ENCODE peak calls at places on chromosome 7, in four cellular contexts. Z, J, M and A are unnamed samples.

GRCh38 chr7:155980841-155981240 is 168.6 kb upstream of the SHH start:
- DNase-seq in J (no peak), Z (no peak), M (no peak), A (no peak)

GRCh38 chr7:47887016-47887640 is 61.1 kb downstream of the PKD1L1 start:
- DNase-seq in Z (no peak), J (no peak), M (no peak), A (no peak)

GRCh38 chr7:150941351-150941982 is 36.7 kb downstream of the KCNH2 start:
- DNase-seq in Z (no peak), M (no peak), J (no peak), A (no peak)

GRCh38 chr7:7164590-7164989 is 17.8 kb upstream of the C1GALT1 start:
- DNase-seq in J (no peak), Z (no peak), M (no peak), A (no peak)

GRCh38 chr7:63900394-63901203 is 98.0 kb upstream of the ZNF722 start:
- DNase-seq in M (no peak), J (peak), Z (peak), A (peak)

GRCh38 chr7:137667633-137668387 is 179.0 kb downstream of the DGKI start:
- DNase-seq in M (peak), J (no peak), Z (no peak), A (no peak)

GRCh38 chr7:17910377-17910776 is 29.9 kb downstream of the SNX13 start:
- DNase-seq in Z (no peak), M (no peak), J (no peak), A (no peak)

GRCh38 chr7:98657736-98658135 is 40.7 kb downstream of the NPTX2 start:
- DNase-seq in Z (no peak), J (no peak), M (no peak), A (no peak)

GRCh38 chr7:146510088-146510680 is 393.6 kb downstream of the CNTNAP2 start:
- DNase-seq in Z (no peak), J (no peak), M (no peak), A (no peak)

GRCh38 chr7:90824386-90825307 is 228.5 kb downstream of the CDK14 start:
- DNase-seq in M (peak), J (no peak), Z (no peak), A (no peak)

GRCh38 chr7:84122582-84123360 is 71.8 kb downstream of the SEMA3A start:
- DNase-seq in J (no peak), Z (no peak), M (no peak), A (no peak)

GRCh38 chr7:92478095-92478494 is 349 bp upstream of the ERVW-1 start:
- DNase-seq in J (no peak), Z (no peak), M (no peak), A (no peak)

GRCh38 chr7:99365318-99366141 is 9.0 kb upstream of the ARPC1B start:
- DNase-seq in Z (peak), J (peak), M (peak), A (no peak)

GRCh38 chr7:44398506-44398905 is 73.1 kb upstream of the CAMK2B start:
- DNase-seq in Z (no peak), M (no peak), J (no peak), A (no peak)

GRCh38 chr7:74178632-74179031 is 4.5 kb downstream of the EIF4H start:
- DNase-seq in Z (no peak), J (no peak), M (no peak), A (no peak)

GRCh38 chr7:150904342-150904909 is 52.1 kb downstream of the AOC1 start:
- DNase-seq in Z (no peak), J (no peak), M (no peak), A (no peak)